ENCODE peak calls at places on chromosomes 13 and 19, in eight cellular contexts. O is NCI-H2107; A is kidney tubule cell; K is WERI-Rb-1; S is activated CD8-positive, alpha-beta memory T cell treated with anti-CD3 and anti-CD28 coated beads for 4 hours; H is pons; D is NCI-H2081 treated with DMSO at 0.1 percent for 48 hours; C is EL. Q is an unnamed sample.
A peak's percentile ranks its signal among the peaks of the same experiment; 100 is the strongest.

GRCh38 chr13:77029436-77029835 is 2.5 kb upstream of the FBXL3 start:
- DNase-seq in O (no peak), A (no peak), D (no peak), C (no peak), K (no peak), H (no peak), S (no peak), Q (no peak)

GRCh38 chr13:98363326-98363725 is 186.3 kb upstream of the RNF113B start:
- DNase-seq in O (no peak), K (no peak), H (no peak), D (no peak), C (no peak), S (no peak), A (no peak), Q (no peak)

GRCh38 chr19:47120461-47120860 is 6.9 kb upstream of the ZC3H4 start:
- DNase-seq in C (no peak), A (no peak), H (no peak), K (no peak), D (no peak), S (no peak), O (no peak), Q (no peak)

GRCh38 chr19:34480971-34481821 is at the start of gene WTIP:
- DNase-seq in A (peak; percentile 86), H (no peak), D (no peak), K (peak; percentile 59), S (no peak), C (peak; percentile 88), O (no peak), Q (peak; percentile 89)

GRCh38 chr19:2015611-2015950 is at the start of gene BTBD2:
- DNase-seq in H (peak; percentile 68), K (peak; percentile 57), S (peak; percentile 26), O (peak; percentile 17), C (peak; percentile 76), D (no peak), A (peak; percentile 64), Q (peak; percentile 84)

GRCh38 chr13:31798189-31798588 is 58.9 kb downstream of the RXFP2 start:
- DNase-seq in O (no peak), S (no peak), D (no peak), A (no peak), C (no peak), K (no peak), H (no peak), Q (no peak)

GRCh38 chr13:33031277-33031676 is 15.1 kb downstream of the KL start:
- DNase-seq in A (no peak), D (no peak), H (no peak), K (no peak), O (no peak), S (no peak), C (no peak), Q (no peak)

GRCh38 chr13:19634129-19634740 is 776 bp downstream of the MPHOSPH8 start:
- DNase-seq in H (peak; percentile 51), D (no peak), C (peak; percentile 54), A (peak; percentile 49), K (no peak), O (no peak), S (no peak), Q (no peak)

GRCh38 chr13:40207110-40207478 is 459.3 kb downstream of the FOXO1 start:
- DNase-seq in D (no peak), K (no peak), C (no peak), O (no peak), H (no peak), A (no peak), S (no peak), Q (no peak)

GRCh38 chr19:40154121-40154680 is 37.0 kb upstream of the MAP3K10 start:
- DNase-seq in O (no peak), D (no peak), S (no peak), A (no peak), C (no peak), H (no peak), K (no peak), Q (peak; percentile 15)

GRCh38 chr13:58619396-58620113 is 988.0 kb downstream of the PCDH17 start:
- DNase-seq in O (no peak), H (no peak), D (no peak), C (no peak), A (no peak), S (no peak), K (peak; percentile 58), Q (no peak)

GRCh38 chr19:33717878-33718277 is 78.8 kb upstream of the KCTD15 start:
- DNase-seq in O (no peak), A (no peak), H (no peak), C (no peak), K (no peak), D (no peak), S (no peak), Q (no peak)

GRCh38 chr13:103883152-103883551 is 816.9 kb upstream of the SLC10A2 start:
- DNase-seq in C (peak; percentile 76), D (peak; percentile 59), O (no peak), K (peak; percentile 90), A (peak; percentile 99), H (peak; percentile 94), S (no peak), Q (peak; percentile 90)

GRCh38 chr13:95547531-95548167 is 4.9 kb upstream of the CLDN10 start:
- DNase-seq in S (no peak), O (no peak), K (no peak), D (no peak), A (no peak), C (no peak), H (no peak), Q (no peak)

GRCh38 chr19:31296741-31297390 is 52.4 kb downstream of the TSHZ3 start:
- DNase-seq in C (no peak), O (no peak), H (no peak), S (no peak), A (no peak), D (no peak), K (no peak), Q (peak; percentile 31)

GRCh38 chr19:44747739-44748425 is 626 bp upstream of the BCL3 start:
- DNase-seq in S (no peak), C (peak; percentile 77), O (no peak), A (peak; percentile 79), H (peak; percentile 25), D (no peak), K (no peak), Q (peak; percentile 83)

GRCh38 chr19:50795665-50796073 is 5.5 kb downstream of the ACP4 start:
- DNase-seq in A (no peak), O (no peak), C (peak; percentile 15), S (no peak), D (no peak), H (no peak), K (no peak), Q (no peak)

GRCh38 chr13:33931397-33931987 is 113.5 kb downstream of the RFC3 start:
- DNase-seq in H (peak; percentile 67), K (peak; percentile 35), A (peak; percentile 53), C (peak; percentile 62), S (no peak), D (peak; percentile 2), O (no peak), Q (no peak)

GRCh38 chr19:2460245-2460644 is 3.5 kb upstream of the LMNB2 start:
- DNase-seq in K (no peak), H (no peak), O (no peak), C (no peak), D (no peak), A (no peak), S (no peak), Q (no peak)

GRCh38 chr13:92768592-92768991 is 458.0 kb upstream of the GPC6 start:
- DNase-seq in A (no peak), H (no peak), C (no peak), S (no peak), O (no peak), K (no peak), D (no peak), Q (no peak)

GRCh38 chr19:23054456-23054855 is 51.5 kb upstream of the ZNF728 start:
- DNase-seq in A (no peak), S (no peak), H (no peak), O (no peak), D (no peak), C (no peak), K (no peak), Q (no peak)

GRCh38 chr19:2047449-2048103 is 3.5 kb downstream of the MKNK2 start:
- DNase-seq in D (no peak), K (no peak), H (no peak), A (peak; percentile 65), S (no peak), C (peak; percentile 53), O (no peak), Q (peak; percentile 70)

GRCh38 chr13:76522083-76522755 is 364.0 kb downstream of the KCTD12 start:
- DNase-seq in K (no peak), A (no peak), S (no peak), O (no peak), C (peak; percentile 36), H (no peak), D (no peak), Q (no peak)

GRCh38 chr19:8403820-8404109 is 9.3 kb upstream of the MARCHF2 start:
- DNase-seq in C (no peak), S (no peak), A (no peak), D (no peak), K (no peak), O (no peak), H (no peak), Q (no peak)

GRCh38 chr13:102402292-102402691 is 444 bp upstream of the FGF14 start:
- DNase-seq in O (no peak), D (no peak), K (peak; percentile 41), C (no peak), S (no peak), H (peak; percentile 57), A (peak; percentile 43), Q (no peak)

GRCh38 chr13:73194310-73194709 is 135.5 kb downstream of the KLF5 start:
- DNase-seq in C (no peak), O (no peak), S (no peak), D (no peak), A (no peak), K (no peak), H (no peak), Q (no peak)

Q was measured in sciatic nerve.